ENCODE peak calls at places on chromosomes 1 and 21, in eight cellular contexts. One of them, this sample, is unnamed.

GRCh38 chr1:226002667-226003501 is 3.7 kb upstream of the SDE2 start:
- DNase-seq in nephron progenitor cell: peak; percentile 52
- DNase-seq in lower leg skin: peak; percentile 93
- DNase-seq in prostate gland: peak; percentile 31
- DNase-seq in omental fat pad: no peak
- DNase-seq in HL-60: peak; percentile 55
- DNase-seq in cardiac muscle cell: peak; percentile 67
- DNase-seq in stomach: peak; percentile 33
- DNase-seq in this sample: peak; percentile 85

GRCh38 chr21:36491191-36491916 is 11.4 kb upstream of the CLDN14 start:
- DNase-seq in nephron progenitor cell: no peak
- DNase-seq in lower leg skin: no peak
- DNase-seq in prostate gland: no peak
- DNase-seq in omental fat pad: no peak
- DNase-seq in HL-60: no peak
- DNase-seq in cardiac muscle cell: no peak
- DNase-seq in stomach: no peak
- DNase-seq in this sample: no peak

GRCh38 chr21:16309250-16309971 is 579.6 kb downstream of the USP25 start:
- DNase-seq in nephron progenitor cell: no peak
- DNase-seq in lower leg skin: no peak
- DNase-seq in prostate gland: no peak
- DNase-seq in omental fat pad: no peak
- DNase-seq in HL-60: no peak
- DNase-seq in cardiac muscle cell: no peak
- DNase-seq in stomach: no peak
- DNase-seq in this sample: no peak

GRCh38 chr1:62716397-62716796 is 28.2 kb upstream of the DOCK7 start:
- DNase-seq in nephron progenitor cell: no peak
- DNase-seq in lower leg skin: no peak
- DNase-seq in prostate gland: no peak
- DNase-seq in omental fat pad: no peak
- DNase-seq in HL-60: peak; percentile 7
- DNase-seq in cardiac muscle cell: no peak
- DNase-seq in stomach: no peak
- DNase-seq in this sample: no peak

GRCh38 chr1:243945727-243946126 is 95.7 kb upstream of the AKT3 start:
- DNase-seq in nephron progenitor cell: no peak
- DNase-seq in lower leg skin: no peak
- DNase-seq in prostate gland: no peak
- DNase-seq in omental fat pad: no peak
- DNase-seq in HL-60: no peak
- DNase-seq in cardiac muscle cell: no peak
- DNase-seq in stomach: no peak
- DNase-seq in this sample: no peak

GRCh38 chr1:168303716-168304540 is 23.3 kb downstream of the TBX19 start:
- DNase-seq in nephron progenitor cell: no peak
- DNase-seq in lower leg skin: no peak
- DNase-seq in prostate gland: no peak
- DNase-seq in omental fat pad: no peak
- DNase-seq in HL-60: no peak
- DNase-seq in cardiac muscle cell: no peak
- DNase-seq in stomach: no peak
- DNase-seq in this sample: no peak

GRCh38 chr1:56448937-56449336 is 130.4 kb downstream of the PLPP3 start:
- DNase-seq in nephron progenitor cell: no peak
- DNase-seq in lower leg skin: no peak
- DNase-seq in prostate gland: no peak
- DNase-seq in omental fat pad: no peak
- DNase-seq in HL-60: no peak
- DNase-seq in cardiac muscle cell: peak; percentile 48
- DNase-seq in stomach: no peak
- DNase-seq in this sample: no peak

GRCh38 chr1:197920345-197921117 is 3.4 kb downstream of the LHX9 start:
- DNase-seq in nephron progenitor cell: no peak
- DNase-seq in lower leg skin: no peak
- DNase-seq in prostate gland: no peak
- DNase-seq in omental fat pad: no peak
- DNase-seq in HL-60: no peak
- DNase-seq in cardiac muscle cell: no peak
- DNase-seq in stomach: no peak
- DNase-seq in this sample: no peak

GRCh38 chr1:19650416-19651140 is 6.5 kb downstream of the NBL1 start:
- DNase-seq in nephron progenitor cell: no peak
- DNase-seq in lower leg skin: no peak
- DNase-seq in prostate gland: peak; percentile 38
- DNase-seq in omental fat pad: no peak
- DNase-seq in HL-60: no peak
- DNase-seq in cardiac muscle cell: no peak
- DNase-seq in stomach: no peak
- DNase-seq in this sample: no peak

GRCh38 chr1:107530543-107530942 is 389.7 kb downstream of the NTNG1 start:
- DNase-seq in nephron progenitor cell: no peak
- DNase-seq in lower leg skin: no peak
- DNase-seq in prostate gland: peak; percentile 89
- DNase-seq in omental fat pad: no peak
- DNase-seq in HL-60: no peak
- DNase-seq in cardiac muscle cell: no peak
- DNase-seq in stomach: no peak
- DNase-seq in this sample: no peak

GRCh38 chr1:100794719-100795645 is 75.4 kb downstream of the VCAM1 start:
- DNase-seq in nephron progenitor cell: no peak
- DNase-seq in lower leg skin: no peak
- DNase-seq in prostate gland: no peak
- DNase-seq in omental fat pad: no peak
- DNase-seq in HL-60: no peak
- DNase-seq in cardiac muscle cell: peak; percentile 78
- DNase-seq in stomach: no peak
- DNase-seq in this sample: no peak

GRCh38 chr1:165539306-165539705 is 4.5 kb upstream of the LRRC52 start:
- DNase-seq in nephron progenitor cell: no peak
- DNase-seq in lower leg skin: no peak
- DNase-seq in prostate gland: no peak
- DNase-seq in omental fat pad: no peak
- DNase-seq in HL-60: no peak
- DNase-seq in cardiac muscle cell: no peak
- DNase-seq in stomach: no peak
- DNase-seq in this sample: no peak

GRCh38 chr1:1343811-1344421 is 5.3 kb downstream of the DVL1 start:
- DNase-seq in nephron progenitor cell: no peak
- DNase-seq in lower leg skin: no peak
- DNase-seq in prostate gland: no peak
- DNase-seq in omental fat pad: no peak
- DNase-seq in HL-60: no peak
- DNase-seq in cardiac muscle cell: no peak
- DNase-seq in stomach: peak; percentile 82
- DNase-seq in this sample: no peak

GRCh38 chr21:45839274-45839673 is 142.3 kb upstream of the COL6A1 start:
- DNase-seq in nephron progenitor cell: no peak
- DNase-seq in lower leg skin: no peak
- DNase-seq in prostate gland: no peak
- DNase-seq in omental fat pad: no peak
- DNase-seq in HL-60: no peak
- DNase-seq in cardiac muscle cell: no peak
- DNase-seq in stomach: no peak
- DNase-seq in this sample: no peak

GRCh38 chr1:231139125-231139649 is 22.7 kb upstream of the TRIM67 start:
- DNase-seq in nephron progenitor cell: no peak
- DNase-seq in lower leg skin: no peak
- DNase-seq in prostate gland: no peak
- DNase-seq in omental fat pad: no peak
- DNase-seq in HL-60: no peak
- DNase-seq in cardiac muscle cell: peak; percentile 95
- DNase-seq in stomach: no peak
- DNase-seq in this sample: no peak

GRCh38 chr21:46253610-46254124 is 25.1 kb upstream of the LSS start:
- DNase-seq in nephron progenitor cell: no peak
- DNase-seq in lower leg skin: no peak
- DNase-seq in prostate gland: no peak
- DNase-seq in omental fat pad: no peak
- DNase-seq in HL-60: peak; percentile 20
- DNase-seq in cardiac muscle cell: peak; percentile 25
- DNase-seq in stomach: no peak
- DNase-seq in this sample: no peak

GRCh38 chr1:34768856-34769255 is 9.3 kb downstream of the GJB4 start:
- DNase-seq in nephron progenitor cell: no peak
- DNase-seq in lower leg skin: no peak
- DNase-seq in prostate gland: no peak
- DNase-seq in omental fat pad: no peak
- DNase-seq in HL-60: no peak
- DNase-seq in cardiac muscle cell: no peak
- DNase-seq in stomach: no peak
- DNase-seq in this sample: no peak

DNA sequence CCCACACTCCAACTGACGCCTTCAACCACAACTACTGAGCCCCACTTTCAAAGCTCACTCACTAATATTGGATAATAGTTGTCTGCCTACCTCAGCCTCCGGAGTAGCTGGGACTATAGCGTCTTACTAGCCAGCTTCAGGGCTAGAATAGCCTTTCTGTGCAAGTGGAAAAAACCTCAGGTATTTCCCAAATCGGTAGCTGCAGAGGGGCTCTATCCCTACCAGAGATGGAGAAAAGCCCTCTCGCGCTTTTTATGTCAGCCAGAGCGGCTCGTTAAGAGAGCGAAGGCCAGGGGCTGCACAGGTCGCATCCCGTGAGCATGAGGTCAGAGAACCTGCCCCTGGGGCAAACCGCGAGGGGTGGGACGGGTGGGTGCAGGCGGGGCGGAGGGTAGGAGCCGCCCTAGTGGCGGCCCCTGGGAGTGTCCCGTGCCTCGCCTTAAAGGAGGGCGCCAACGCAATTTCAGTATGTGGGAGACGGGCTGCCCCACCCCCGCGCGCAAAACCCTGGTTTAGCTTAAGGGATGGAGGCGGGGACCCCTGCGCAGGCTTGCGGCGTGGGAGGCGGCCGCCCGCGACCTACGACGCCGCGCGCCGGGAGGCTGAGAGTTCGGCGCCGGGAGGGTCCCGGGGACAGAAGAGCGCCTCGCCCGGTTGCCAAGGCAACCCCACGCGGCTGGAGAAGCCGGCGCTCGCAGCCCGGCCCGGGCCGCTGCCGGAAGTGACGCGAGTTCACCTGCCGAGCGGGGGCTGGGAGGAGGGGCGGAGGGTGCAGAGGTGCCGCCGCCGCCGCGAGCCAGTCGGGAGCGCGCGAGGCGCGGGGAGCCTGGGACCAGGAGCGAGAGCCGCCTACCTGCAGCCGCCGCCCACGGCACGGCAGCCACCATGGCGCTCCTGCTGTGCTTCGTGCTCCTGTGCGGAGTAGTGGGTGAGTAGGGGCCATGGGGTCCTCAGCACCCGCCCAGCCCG is at the start of gene CXADR:
- DNase-seq in nephron progenitor cell: peak; percentile 89
- DNase-seq in lower leg skin: peak; percentile 91
- DNase-seq in prostate gland: peak; percentile 92
- DNase-seq in omental fat pad: no peak
- DNase-seq in HL-60: peak; percentile 20
- DNase-seq in cardiac muscle cell: peak; percentile 54
- DNase-seq in stomach: peak; percentile 93
- DNase-seq in this sample: peak; percentile 89
- TF ChIP-seq CTCF in nephron progenitor cell: peak; percentile 67
- TF ChIP-seq CTCF in lower leg skin: no peak
- TF ChIP-seq CTCF in prostate gland: peak; percentile 20
- TF ChIP-seq CTCF in omental fat pad: no peak
- TF ChIP-seq CTCF in HL-60: peak; percentile 14
- TF ChIP-seq CTCF in cardiac muscle cell: peak; percentile 40
- TF ChIP-seq CTCF in stomach: no peak
- TF ChIP-seq CTCF in this sample: peak; percentile 22

GRCh38 chr1:29832471-29832870 is 596.1 kb downstream of the PTPRU start:
- DNase-seq in nephron progenitor cell: no peak
- DNase-seq in lower leg skin: peak; percentile 60
- DNase-seq in prostate gland: no peak
- DNase-seq in omental fat pad: no peak
- DNase-seq in HL-60: no peak
- DNase-seq in cardiac muscle cell: no peak
- DNase-seq in stomach: peak; percentile 17
- DNase-seq in this sample: peak; percentile 52
- TF ChIP-seq CTCF in nephron progenitor cell: no peak
- TF ChIP-seq CTCF in lower leg skin: no peak
- TF ChIP-seq CTCF in prostate gland: no peak
- TF ChIP-seq CTCF in omental fat pad: no peak
- TF ChIP-seq CTCF in HL-60: no peak
- TF ChIP-seq CTCF in cardiac muscle cell: no peak
- TF ChIP-seq CTCF in stomach: no peak
- TF ChIP-seq CTCF in this sample: no peak

GRCh38 chr1:212702672-212703071 is 3.0 kb upstream of the BATF3 start:
- DNase-seq in nephron progenitor cell: no peak
- DNase-seq in lower leg skin: no peak
- DNase-seq in prostate gland: no peak
- DNase-seq in omental fat pad: no peak
- DNase-seq in HL-60: no peak
- DNase-seq in cardiac muscle cell: no peak
- DNase-seq in stomach: no peak
- DNase-seq in this sample: no peak

GRCh38 chr1:212700597-212700891 is 904 bp upstream of the BATF3 start:
- DNase-seq in nephron progenitor cell: peak; percentile 16
- DNase-seq in lower leg skin: no peak
- DNase-seq in prostate gland: no peak
- DNase-seq in omental fat pad: no peak
- DNase-seq in HL-60: no peak
- DNase-seq in cardiac muscle cell: no peak
- DNase-seq in stomach: no peak
- DNase-seq in this sample: no peak

GRCh38 chr1:212699839-212700596 is at the start of gene BATF3:
- DNase-seq in nephron progenitor cell: peak; percentile 67
- DNase-seq in lower leg skin: peak; percentile 90
- DNase-seq in prostate gland: no peak
- DNase-seq in omental fat pad: peak; percentile 38
- DNase-seq in HL-60: no peak
- DNase-seq in cardiac muscle cell: no peak
- DNase-seq in stomach: peak; percentile 37
- DNase-seq in this sample: peak; percentile 88

GRCh38 chr1:212700892-212701819 is 1.5 kb upstream of the BATF3 start:
- DNase-seq in nephron progenitor cell: peak; percentile 58
- DNase-seq in lower leg skin: peak; percentile 90
- DNase-seq in prostate gland: peak; percentile 32
- DNase-seq in omental fat pad: peak; percentile 50
- DNase-seq in HL-60: no peak
- DNase-seq in cardiac muscle cell: peak; percentile 66
- DNase-seq in stomach: peak; percentile 39
- DNase-seq in this sample: peak; percentile 81

DNA sequence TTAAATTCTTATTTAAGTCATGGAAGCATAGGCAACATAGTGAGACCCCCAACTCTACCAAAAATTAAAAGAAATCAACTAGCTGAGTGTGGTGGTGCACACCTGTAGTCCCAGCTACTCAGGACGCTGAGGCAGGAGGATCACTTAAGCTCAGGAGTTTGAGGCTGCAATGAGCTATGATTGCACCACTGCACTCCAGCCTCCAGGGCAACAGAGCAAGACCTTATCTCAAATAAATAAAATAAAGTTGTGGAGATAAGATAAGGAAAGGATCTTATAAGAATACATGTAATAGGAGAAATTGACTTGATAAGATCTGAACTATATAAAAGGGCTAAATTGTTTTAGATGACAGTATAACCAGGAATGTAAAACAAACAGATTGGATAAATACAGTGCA is 2.3 kb upstream of the BATF3 start:
- DNase-seq in nephron progenitor cell: no peak
- DNase-seq in lower leg skin: no peak
- DNase-seq in prostate gland: no peak
- DNase-seq in omental fat pad: no peak
- DNase-seq in HL-60: no peak
- DNase-seq in cardiac muscle cell: no peak
- DNase-seq in stomach: no peak
- DNase-seq in this sample: no peak
- TF ChIP-seq CTCF in nephron progenitor cell: no peak
- TF ChIP-seq CTCF in lower leg skin: no peak
- TF ChIP-seq CTCF in prostate gland: no peak
- TF ChIP-seq CTCF in omental fat pad: no peak
- TF ChIP-seq CTCF in HL-60: no peak
- TF ChIP-seq CTCF in cardiac muscle cell: no peak
- TF ChIP-seq CTCF in stomach: no peak
- TF ChIP-seq CTCF in this sample: no peak

GRCh38 chr1:245180496-245180895 is 25.7 kb downstream of the KIF26B start:
- DNase-seq in nephron progenitor cell: no peak
- DNase-seq in lower leg skin: no peak
- DNase-seq in prostate gland: no peak
- DNase-seq in omental fat pad: no peak
- DNase-seq in HL-60: no peak
- DNase-seq in cardiac muscle cell: no peak
- DNase-seq in stomach: no peak
- DNase-seq in this sample: no peak
- TF ChIP-seq CTCF in nephron progenitor cell: no peak
- TF ChIP-seq CTCF in lower leg skin: no peak
- TF ChIP-seq CTCF in prostate gland: no peak
- TF ChIP-seq CTCF in omental fat pad: no peak
- TF ChIP-seq CTCF in HL-60: no peak
- TF ChIP-seq CTCF in cardiac muscle cell: no peak
- TF ChIP-seq CTCF in stomach: no peak
- TF ChIP-seq CTCF in this sample: no peak

This sample was measured in spleen.